ENCODE peak calls at places on chromosomes 6 and 20, in four cellular contexts. U is activated naive CD4-positive, alpha-beta T cell; S is hypothalamus; M is tibial artery. P is an unnamed sample.
A peak's percentile ranks its signal among the peaks of the same experiment; 100 is the strongest.

GRCh38 chr6:100460650-100461204 is 4.0 kb downstream of the SIM1 start:
- DNase-seq in M (no peak), U (no peak), S (no peak), P (no peak)

GRCh38 chr20:63735859-63736718 is at the start of gene LIME1:
- DNase-seq in M (peak; percentile 67), S (no peak), U (peak; percentile 54), P (peak; percentile 62)

GRCh38 chr20:20198011-20198410 is 145.7 kb downstream of the CFAP61 start:
- DNase-seq in U (no peak), S (no peak), M (no peak), P (no peak)

GRCh38 chr20:61874421-61875068 is 191.1 kb downstream of the TAF4 start:
- DNase-seq in S (no peak), M (no peak), U (no peak), P (no peak)

GRCh38 chr6:1381397-1382330 is 7.7 kb upstream of the FOXF2 start:
- DNase-seq in U (peak; percentile 26), S (no peak), M (no peak), P (peak; percentile 24)

GRCh38 chr6:31740397-31741223 is 805 bp downstream of the MSH5 start:
- DNase-seq in S (no peak), U (no peak), M (no peak), P (no peak)

GRCh38 chr6:139839506-139840156 is 465.2 kb upstream of the CITED2 start:
- DNase-seq in S (peak; percentile 3), M (peak; percentile 80), U (no peak), P (no peak)

GRCh38 chr6:22251331-22251730 is 45.5 kb downstream of the PRL start:
- DNase-seq in U (no peak), S (no peak), M (no peak), P (no peak)